ENCODE peak calls at places on chromosomes 4 and X, in four cellular contexts. One of them, this sample, is unnamed. For H3K4me1, the result is how much of the 10 kb centered on the place peaks cover.

GRCh38 chr4:108355523-108356208 is 186.9 kb upstream of the LEF1 start:
- DNase-seq in suprapubic skin: no peak
- DNase-seq in A549: no peak
- DNase-seq in ovary: no peak
- DNase-seq in this sample: no peak

GRCh38 chr4:168124008-168124641 is 31.8 kb downstream of the ANXA10 start:
- DNase-seq in suprapubic skin: no peak
- DNase-seq in A549: no peak
- DNase-seq in ovary: no peak
- DNase-seq in this sample: no peak

GRCh38 chr4:153988446-153988845 is 199.6 kb upstream of the SFRP2 start:
- DNase-seq in suprapubic skin: no peak
- DNase-seq in A549: no peak
- DNase-seq in ovary: no peak
- DNase-seq in this sample: no peak

GRCh38 chrX:51931761-51932160 is 38.3 kb downstream of the MAGED1 start:
- DNase-seq in suprapubic skin: no peak
- DNase-seq in A549: no peak
- DNase-seq in ovary: no peak
- DNase-seq in this sample: peak

GRCh38 chr4:10226756-10227155 is 110.2 kb upstream of the WDR1 start:
- DNase-seq in suprapubic skin: no peak
- DNase-seq in A549: no peak
- DNase-seq in ovary: no peak
- DNase-seq in this sample: no peak

GRCh38 chr4:182552948-182553347 is 309.7 kb downstream of the TENM3 start:
- DNase-seq in suprapubic skin: no peak
- DNase-seq in A549: no peak
- DNase-seq in ovary: no peak
- DNase-seq in this sample: no peak

GRCh38 chr4:82215800-82216199 is 158.0 kb downstream of the HNRNPD start:
- DNase-seq in suprapubic skin: no peak
- DNase-seq in A549: no peak
- DNase-seq in ovary: no peak
- DNase-seq in this sample: no peak

GRCh38 chrX:70434914-70435586 is 9.6 kb upstream of the DLG3 start:
- DNase-seq in suprapubic skin: no peak
- DNase-seq in A549: no peak
- DNase-seq in ovary: peak
- DNase-seq in this sample: no peak

GRCh38 chr4:88008133-88008621 is 742 bp downstream of the PKD2 start:
- DNase-seq in suprapubic skin: no peak
- DNase-seq in A549: peak
- DNase-seq in ovary: peak
- DNase-seq in this sample: no peak

GRCh38 chr4:80535551-80535950 is 200.0 kb downstream of the CFAP299 start:
- DNase-seq in suprapubic skin: no peak
- DNase-seq in A549: no peak
- DNase-seq in ovary: no peak
- DNase-seq in this sample: no peak

GRCh38 chrX:129823523-129823922 is 20.2 kb downstream of the ZDHHC9 start:
- DNase-seq in suprapubic skin: no peak
- DNase-seq in A549: no peak
- DNase-seq in ovary: no peak
- DNase-seq in this sample: no peak

GRCh38 chr4:151184523-151185458 is 85.4 kb downstream of the RPS3A start:
- DNase-seq in suprapubic skin: no peak
- DNase-seq in A549: peak
- DNase-seq in ovary: no peak
- DNase-seq in this sample: no peak

GRCh38 chr4:113503691-113504090 is 257.8 kb downstream of the CAMK2D start:
- DNase-seq in suprapubic skin: no peak
- DNase-seq in A549: no peak
- DNase-seq in ovary: no peak
- DNase-seq in this sample: no peak

GRCh38 chrX:123138473-123138872 is 45.6 kb upstream of the GRIA3 start:
- DNase-seq in suprapubic skin: no peak
- DNase-seq in A549: no peak
- DNase-seq in ovary: no peak
- DNase-seq in this sample: no peak

GRCh38 chr4:183600189-183600685 is 58.7 kb downstream of the RWDD4 start:
- DNase-seq in suprapubic skin: no peak
- DNase-seq in A549: peak
- DNase-seq in ovary: no peak
- DNase-seq in this sample: no peak

GRCh38 chr4:150078041-150078995 is at the start of gene DCLK2:
- DNase-seq in suprapubic skin: peak
- DNase-seq in A549: peak
- DNase-seq in ovary: peak
- DNase-seq in this sample: peak

GRCh38 chrX:134999469-134999868 is 8.7 kb downstream of the SMIM10 start:
- DNase-seq in suprapubic skin: no peak
- DNase-seq in A549: peak
- DNase-seq in ovary: no peak
- DNase-seq in this sample: no peak

GRCh38 chrX:1466971-1467561 is 14.4 kb upstream of the ASMTL start:
- DNase-seq in suprapubic skin: peak
- DNase-seq in A549: no peak
- DNase-seq in ovary: no peak
- DNase-seq in this sample: no peak

GRCh38 chr4:154519214-154519613 is 27.6 kb upstream of the DCHS2 start:
- DNase-seq in suprapubic skin: no peak
- DNase-seq in A549: no peak
- DNase-seq in ovary: no peak
- DNase-seq in this sample: no peak

GRCh38 chr4:39435875-39436563 is 22.7 kb downstream of the RPL9 start:
- DNase-seq in suprapubic skin: no peak
- DNase-seq in A549: no peak
- DNase-seq in ovary: no peak
- DNase-seq in this sample: no peak

GRCh38 chr4:36280555-36280954 is 861 bp upstream of the DTHD1 start:
- DNase-seq in suprapubic skin: no peak
- DNase-seq in A549: no peak
- DNase-seq in ovary: no peak
- DNase-seq in this sample: no peak

GRCh38 chr4:186020106-186020792 is 48.7 kb upstream of the TLR3 start:
- DNase-seq in suprapubic skin: no peak
- DNase-seq in A549: no peak
- DNase-seq in ovary: no peak
- DNase-seq in this sample: no peak

GRCh38 chr4:163816494-163816893 is 322.0 kb downstream of the TMA16 start:
- DNase-seq in suprapubic skin: no peak
- DNase-seq in A549: no peak
- DNase-seq in ovary: no peak
- DNase-seq in this sample: no peak

GRCh38 chr4:128501239-128501638 is 213.6 kb upstream of the PGRMC2 start:
- DNase-seq in suprapubic skin: no peak
- DNase-seq in A549: no peak
- DNase-seq in ovary: no peak
- DNase-seq in this sample: no peak

GRCh38 chr4:168631241-168632151 is 134.6 kb downstream of the PALLD start:
- DNase-seq in suprapubic skin: peak
- DNase-seq in A549: peak
- DNase-seq in ovary: peak
- DNase-seq in this sample: no peak

GRCh38 chrX:110450050-110450449 is 91.4 kb downstream of the RTL9 start:
- DNase-seq in suprapubic skin: peak
- DNase-seq in A549: peak
- DNase-seq in ovary: peak
- DNase-seq in this sample: peak

GRCh38 chr4:17103231-17103630 is 204.8 kb upstream of the LDB2 start:
- DNase-seq in suprapubic skin: no peak
- DNase-seq in A549: no peak
- DNase-seq in ovary: no peak
- DNase-seq in this sample: no peak

GRCh38 chr4:119743644-119744043 is 115.0 kb upstream of the PDE5A start:
- DNase-seq in suprapubic skin: no peak
- DNase-seq in A549: no peak
- DNase-seq in ovary: no peak
- DNase-seq in this sample: no peak

GRCh38 chr4:177579649-177580048 is 137.4 kb upstream of the AGA start:
- DNase-seq in suprapubic skin: no peak
- DNase-seq in A549: no peak
- DNase-seq in ovary: no peak
- DNase-seq in this sample: no peak

GRCh38 chrX:15340867-15341266 is 5.5 kb upstream of the PIGA start:
- DNase-seq in suprapubic skin: no peak
- DNase-seq in A549: no peak
- DNase-seq in ovary: no peak
- DNase-seq in this sample: no peak

GRCh38 chr4:48340276-48340904 is 939 bp upstream of the SLAIN2 start:
- DNase-seq in suprapubic skin: no peak
- DNase-seq in A549: no peak
- DNase-seq in ovary: no peak
- DNase-seq in this sample: no peak

DNA sequence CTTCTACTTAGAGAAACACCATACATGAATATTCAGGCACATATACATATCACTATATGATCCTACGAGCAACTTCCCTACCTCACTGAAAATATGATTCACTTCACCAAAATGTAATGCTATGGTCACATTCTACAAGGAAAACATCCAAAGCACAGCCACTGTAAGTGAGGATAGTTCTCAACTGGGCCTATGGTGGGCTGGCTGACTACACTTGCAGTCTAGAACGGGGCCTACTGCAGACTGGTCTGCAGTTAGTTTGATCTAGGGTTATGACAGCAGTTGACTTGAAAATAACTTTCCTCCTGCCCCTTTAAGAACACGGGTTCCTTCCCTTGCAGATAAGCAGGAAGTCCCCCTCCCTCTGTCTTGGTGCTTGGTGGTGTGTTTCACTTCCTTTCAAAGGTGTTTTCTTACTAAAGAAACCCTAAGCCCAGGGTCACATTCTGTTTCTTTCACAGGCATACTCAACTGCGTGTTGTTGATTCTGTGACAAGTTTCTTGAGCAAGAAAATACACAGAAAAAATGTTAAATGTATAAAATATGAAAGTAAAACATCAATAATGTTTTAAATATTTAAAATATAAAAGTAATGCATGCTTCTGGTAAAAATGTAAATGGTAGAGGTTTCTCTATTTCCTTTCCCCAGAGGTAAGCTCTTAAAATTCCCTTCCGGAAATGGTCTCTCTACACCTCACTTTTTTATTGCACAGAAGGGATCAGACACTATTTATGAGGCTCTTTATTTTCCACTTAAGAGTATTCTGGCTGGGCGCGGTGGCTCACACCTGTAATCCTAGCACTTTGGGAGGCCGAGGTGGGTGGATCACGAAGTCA is 18.0 kb upstream of the TMSB4X start:
- DNase-seq in suprapubic skin: no peak
- DNase-seq in A549: peak
- DNase-seq in ovary: no peak
- DNase-seq in this sample: no peak
- H3K4me1 ChIP-seq in suprapubic skin: under half
- H3K4me1 ChIP-seq in A549: under half
- H3K4me1 ChIP-seq in ovary: under half
- H3K4me1 ChIP-seq in this sample: under half

GRCh38 chr4:138095378-138095777 is 146.8 kb downstream of the SLC7A11 start:
- DNase-seq in suprapubic skin: no peak
- DNase-seq in A549: no peak
- DNase-seq in ovary: no peak
- DNase-seq in this sample: no peak
- TF ChIP-seq EP300 in suprapubic skin: no peak
- TF ChIP-seq EP300 in A549: no peak
- TF ChIP-seq EP300 in ovary: no peak
- TF ChIP-seq EP300 in this sample: no peak

GRCh38 chr4:76984127-76984526 is 34.6 kb downstream of the SEPTIN11 start:
- DNase-seq in suprapubic skin: no peak
- DNase-seq in A549: no peak
- DNase-seq in ovary: no peak
- DNase-seq in this sample: no peak

GRCh38 chr4:76981649-76982048 is 32.1 kb downstream of the SEPTIN11 start:
- DNase-seq in suprapubic skin: no peak
- DNase-seq in A549: no peak
- DNase-seq in ovary: no peak
- DNase-seq in this sample: no peak

GRCh38 chr4:76984788-76985211 is 35.2 kb downstream of the SEPTIN11 start:
- DNase-seq in suprapubic skin: peak
- DNase-seq in A549: no peak
- DNase-seq in ovary: peak
- DNase-seq in this sample: peak

GRCh38 chr4:76980280-76980679 is 30.7 kb downstream of the SEPTIN11 start:
- DNase-seq in suprapubic skin: no peak
- DNase-seq in A549: no peak
- DNase-seq in ovary: no peak
- DNase-seq in this sample: no peak

GRCh38 chr4:76982638-76983579 is 33.4 kb downstream of the SEPTIN11 start:
- DNase-seq in suprapubic skin: no peak
- DNase-seq in A549: no peak
- DNase-seq in ovary: no peak
- DNase-seq in this sample: no peak
- H3K4me1 ChIP-seq in suprapubic skin: under half
- H3K4me1 ChIP-seq in A549: under half
- H3K4me1 ChIP-seq in ovary: under half
- H3K4me1 ChIP-seq in this sample: under half

GRCh38 chr4:33126002-33126401 is 2405.8 kb downstream of the PCDH7 start:
- DNase-seq in suprapubic skin: no peak
- DNase-seq in A549: no peak
- DNase-seq in ovary: no peak
- DNase-seq in this sample: no peak
- TF ChIP-seq EP300 in suprapubic skin: no peak
- TF ChIP-seq EP300 in A549: no peak
- TF ChIP-seq EP300 in ovary: no peak
- TF ChIP-seq EP300 in this sample: no peak

DNA sequence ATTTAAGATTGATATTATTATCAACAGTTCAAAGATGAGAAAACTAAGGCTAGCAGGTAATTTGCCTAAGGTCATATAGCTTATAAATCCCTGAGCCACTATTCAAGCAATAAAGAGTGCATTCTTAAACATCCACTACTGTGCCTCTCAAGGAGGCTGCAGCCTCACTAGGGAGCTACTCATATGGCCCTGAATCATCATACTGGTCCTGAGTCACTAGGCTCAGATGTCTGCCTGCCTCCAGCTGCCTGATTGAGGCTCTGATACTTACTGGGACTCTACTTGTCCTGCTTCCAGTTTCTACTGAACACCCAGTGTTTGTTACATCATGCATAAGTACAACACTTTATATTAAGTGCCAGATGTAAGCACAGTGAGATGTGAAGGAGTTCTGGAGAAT is 110.7 kb downstream of the AASDH start:
- DNase-seq in suprapubic skin: no peak
- DNase-seq in A549: no peak
- DNase-seq in ovary: no peak
- DNase-seq in this sample: no peak
- H3K4me1 ChIP-seq in suprapubic skin: under half
- H3K4me1 ChIP-seq in A549: under half
- H3K4me1 ChIP-seq in ovary: under half
- H3K4me1 ChIP-seq in this sample: under half

GRCh38 chr4:157080605-157081004 is 4.7 kb downstream of the GLRB start:
- DNase-seq in suprapubic skin: no peak
- DNase-seq in A549: no peak
- DNase-seq in ovary: no peak
- DNase-seq in this sample: no peak
- TF ChIP-seq EP300 in suprapubic skin: no peak
- TF ChIP-seq EP300 in A549: no peak
- TF ChIP-seq EP300 in ovary: no peak
- TF ChIP-seq EP300 in this sample: no peak